ENCODE peak calls at places on chromosome 20, in ten cellular contexts. A is heart left ventricle; O is stomach; U is kidney; C is IMR-90; I is CD8-positive, alpha-beta T cell; J is lower lobe of right lung; N is esophagus squamous epithelium; R is A549; X is suprapubic skin. L is an unnamed sample.

GRCh38 chr20:17621229-17621968 is 51.5 kb downstream of the DSTN start:
- DNase-seq in C (no peak), J (peak; percentile 39), A (peak; percentile 17), U (peak; percentile 48), O (peak; percentile 51), R (no peak), I (no peak), N (no peak), X (no peak), L (no peak)

GRCh38 chr20:1423625-1424106 is 30.8 kb upstream of the FKBP1A start:
- DNase-seq in C (peak; percentile 69), N (no peak), O (peak; percentile 77), U (no peak), X (no peak), A (no peak), R (peak; percentile 78), I (no peak), J (peak; percentile 53), L (no peak)

GRCh38 chr20:45363611-45364492 is 896 bp downstream of the SYS1 start:
- DNase-seq in U (no peak), X (no peak), C (no peak), A (no peak), R (no peak), I (no peak), J (no peak), N (no peak), O (no peak), L (no peak)

GRCh38 chr20:15109494-15109893 is 772.1 kb upstream of the FLRT3 start:
- DNase-seq in X (no peak), O (no peak), J (no peak), U (no peak), R (no peak), N (no peak), I (no peak), C (no peak), A (no peak), L (no peak)

GRCh38 chr20:62494537-62494936 is 18.7 kb upstream of the GATA5 start:
- DNase-seq in X (no peak), I (no peak), J (no peak), C (no peak), U (no peak), A (peak; percentile 46), N (no peak), R (no peak), O (no peak), L (no peak)

GRCh38 chr20:58829531-58829941 is 21.2 kb downstream of the GNAS-AS1 start:
- DNase-seq in C (peak; percentile 4), N (no peak), X (no peak), A (peak; percentile 58), J (no peak), R (no peak), O (no peak), U (no peak), I (no peak), L (no peak)

GRCh38 chr20:45963059-45964011 is 8.7 kb downstream of the ZNF335 start:
- DNase-seq in N (no peak), X (peak; percentile 61), J (peak; percentile 41), R (peak; percentile 68), U (peak; percentile 75), O (no peak), A (no peak), C (peak; percentile 33), I (no peak), L (peak; percentile 27)

GRCh38 chr20:46111028-46111835 is 6.9 kb upstream of the CD40 start:
- DNase-seq in X (no peak), A (peak; percentile 38), C (no peak), N (no peak), I (no peak), R (no peak), O (no peak), J (peak; percentile 59), U (no peak), L (no peak)

GRCh38 chr20:48841861-48842529 is 14.2 kb upstream of the PREX1 start:
- DNase-seq in I (no peak), A (no peak), U (no peak), R (peak; percentile 84), O (no peak), N (no peak), C (peak; percentile 82), J (no peak), X (no peak), L (no peak)

GRCh38 chr20:38198238-38198861 is 33.3 kb upstream of the TGM2 start:
- DNase-seq in C (peak; percentile 73), I (no peak), N (no peak), O (no peak), U (no peak), A (no peak), X (no peak), R (no peak), J (no peak), L (no peak)

GRCh38 chr20:46040902-46041535 is 12.0 kb downstream of the SLC12A5 start:
- DNase-seq in C (peak; percentile 26), R (peak; percentile 24), A (no peak), I (peak; percentile 10), X (no peak), J (no peak), O (peak; percentile 29), N (no peak), U (peak; percentile 75), L (no peak)

GRCh38 chr20:63622096-63622495 is 4.8 kb downstream of the GMEB2 start:
- DNase-seq in X (no peak), O (no peak), C (no peak), A (no peak), R (no peak), I (no peak), N (no peak), U (peak; percentile 46), J (no peak), L (no peak)

GRCh38 chr20:13545755-13546154 is 93.0 kb downstream of the TASP1 start:
- DNase-seq in N (no peak), C (no peak), U (no peak), X (no peak), J (no peak), R (no peak), O (no peak), A (no peak), I (no peak), L (no peak)

GRCh38 chr20:9329356-9330092 is 184.9 kb upstream of the LAMP5 start:
- DNase-seq in X (no peak), A (no peak), U (no peak), C (no peak), R (no peak), O (no peak), J (no peak), N (no peak), I (no peak), L (no peak)

GRCh38 chr20:9319687-9320384 is 194.6 kb upstream of the LAMP5 start:
- DNase-seq in J (no peak), C (no peak), I (no peak), U (no peak), N (no peak), X (no peak), O (no peak), A (no peak), R (no peak), L (no peak)

DNA sequence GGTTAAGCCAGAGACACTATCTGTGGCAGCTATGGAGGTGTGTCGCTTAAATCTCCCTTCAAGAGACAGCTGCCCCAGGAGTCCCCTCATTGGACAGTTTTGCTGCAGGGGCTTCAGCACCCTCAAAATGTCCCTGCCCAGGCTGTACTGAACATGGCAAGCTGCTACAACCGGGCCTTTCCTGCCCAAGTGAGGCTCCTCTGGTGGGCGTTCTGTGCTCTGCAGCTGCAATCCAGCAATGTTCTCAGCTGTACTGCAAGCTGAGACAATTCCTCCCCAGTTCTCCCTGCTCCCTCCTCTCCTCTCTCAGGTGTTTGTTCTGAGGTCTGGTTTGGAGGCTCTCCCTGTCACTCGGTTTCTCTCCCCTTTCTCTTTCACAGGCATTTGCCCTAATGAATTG is 190.8 kb upstream of the LAMP5 start:
- DNase-seq in J (no peak), I (no peak), C (no peak), R (peak; percentile 30), X (no peak), A (no peak), N (no peak), U (peak; percentile 36), O (no peak), L (no peak)
- TF ChIP-seq CTCF in J (peak; percentile 25), I (no peak), C (peak; percentile 36), R (peak; percentile 30), X (no peak), A (no peak), N (peak; percentile 6), U (no peak), O (no peak), L (no peak)

DNA sequence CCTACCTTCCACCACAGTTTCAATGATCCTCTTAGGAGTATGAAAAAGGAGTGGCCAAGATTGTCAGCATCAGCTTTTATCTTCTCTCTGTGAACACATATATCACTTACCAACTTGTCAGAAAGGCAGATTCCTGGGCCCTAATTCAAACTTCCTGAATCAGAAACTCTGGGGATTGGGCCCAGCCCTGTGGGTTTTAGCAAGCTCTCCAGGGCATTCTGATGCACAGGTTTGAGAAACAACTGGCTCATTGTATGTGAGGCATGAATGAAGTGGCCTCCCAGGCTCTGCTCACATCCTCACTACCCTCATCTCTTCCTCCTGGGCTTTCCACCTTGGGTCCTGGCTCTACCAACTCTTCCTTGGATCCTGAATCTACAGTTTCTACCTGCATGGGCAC is 13.2 kb upstream of the THBD start:
- DNase-seq in N (no peak), X (no peak), U (no peak), I (no peak), C (no peak), J (no peak), A (no peak), R (no peak), O (no peak), L (no peak)
- H3K27ac ChIP-seq in N (no peak overlapping the region), X (no peak overlapping the region), U (no peak overlapping the region), I (no peak overlapping the region), C (no peak overlapping the region), J (no peak overlapping the region), A (no peak overlapping the region), R (peak overlapping the region; percentile 35), O (peak overlapping the region; percentile 33), L (no peak overlapping the region)

DNA sequence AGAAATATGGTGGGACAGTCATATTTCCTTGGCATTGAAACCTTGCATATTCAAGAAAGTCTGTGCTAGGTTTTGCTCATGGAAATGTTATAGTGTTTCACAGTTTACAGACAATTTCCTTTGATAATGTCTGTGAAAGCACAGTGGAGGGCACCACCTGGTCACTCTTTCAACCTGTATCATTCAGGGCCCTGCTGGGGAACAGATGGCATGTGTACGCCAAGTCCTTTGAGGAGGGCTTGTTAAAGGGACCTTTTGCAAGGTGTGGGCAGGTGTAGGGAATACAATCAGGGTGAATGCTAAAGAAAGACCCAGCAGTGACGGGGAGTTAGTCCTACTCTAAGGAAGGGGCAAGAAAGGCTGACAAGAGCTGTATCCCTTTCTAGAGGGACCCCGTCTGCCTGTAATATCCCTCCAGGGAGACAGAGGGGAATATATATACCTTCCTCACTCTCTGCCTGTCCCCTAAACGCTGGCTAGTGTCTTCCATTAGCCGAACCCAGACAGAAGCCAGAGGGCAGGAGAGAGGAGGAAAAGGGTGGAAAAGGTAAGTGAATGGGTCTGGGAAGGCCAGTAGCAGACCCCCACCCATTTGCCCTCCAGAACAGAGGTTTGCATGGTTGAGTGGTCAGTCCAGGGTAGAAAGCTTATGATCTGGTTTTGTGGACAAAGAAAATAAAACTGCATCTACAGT is 10.3 kb downstream of the PLCB4 start:
- DNase-seq in C (no peak), R (no peak), O (no peak), N (no peak), I (no peak), J (no peak), U (no peak), A (no peak), X (no peak), L (no peak)
- TF ChIP-seq CTCF in C (no peak), R (no peak), O (no peak), N (no peak), I (no peak), J (no peak), U (no peak), A (no peak), X (no peak), L (no peak)

GRCh38 chr20:44219791-44220190 is 9.2 kb upstream of the OSER1 start:
- DNase-seq in X (no peak), R (no peak), I (no peak), O (no peak), J (no peak), A (no peak), N (no peak), C (no peak), U (no peak), L (no peak)
- H3K27ac ChIP-seq in X (no peak overlapping the region), R (no peak overlapping the region), I (peak overlapping the region; percentile 40), O (no peak overlapping the region), J (no peak overlapping the region), A (no peak overlapping the region), N (no peak overlapping the region), C (no peak overlapping the region), U (no peak overlapping the region), L (no peak overlapping the region)